ENCODE peak calls at places on chromosomes 5 and 9, in seven cellular contexts. Z is dorsolateral prefrontal cortex, F is GM12865, K is HepG2, P is AG04449, R is kidney epithelial cell, H is body of pancreas. D is an unnamed sample.

GRCh38 chr5:99033014-99033931 is 104.5 kb upstream of the CHD1 start:
- DNase-seq in Z (no peak), F (no peak), K (no peak), P (no peak), R (no peak), H (no peak), D (no peak)

GRCh38 chr5:53478411-53479044 is 1.9 kb upstream of the FST start:
- DNase-seq in Z (no peak), F (peak; percentile 29), K (peak; percentile 79), P (no peak), R (no peak), H (peak; percentile 30), D (no peak)

GRCh38 chr9:85602742-85603141 is 139.0 kb downstream of the AGTPBP1 start:
- DNase-seq in Z (no peak), F (no peak), K (no peak), P (no peak), R (no peak), H (no peak), D (no peak)

GRCh38 chr9:109766351-109766750 is 13.6 kb upstream of the PALM2AKAP2 start:
- DNase-seq in Z (no peak), F (no peak), K (no peak), P (peak; percentile 83), R (no peak), H (no peak), D (no peak)

GRCh38 chr5:175246242-175246891 is 197.6 kb downstream of the DRD1 start:
- DNase-seq in Z (no peak), F (no peak), K (no peak), P (peak; percentile 82), R (peak; percentile 92), H (peak; percentile 13), D (peak; percentile 77)

GRCh38 chr9:117681827-117682226 is 22.4 kb upstream of the TLR4 start:
- DNase-seq in Z (no peak), F (no peak), K (no peak), P (no peak), R (no peak), H (no peak), D (no peak)

GRCh38 chr9:83920469-83920941 is 727 bp downstream of the KIF27 start:
- DNase-seq in Z (no peak), F (no peak), K (peak; percentile 62), P (no peak), R (no peak), H (peak; percentile 77), D (peak; percentile 24)

GRCh38 chr9:94002316-94003140 is 47.4 kb upstream of the BARX1 start:
- DNase-seq in Z (no peak), F (peak; percentile 64), K (peak; percentile 61), P (no peak), R (no peak), H (peak; percentile 45), D (peak; percentile 12)

GRCh38 chr9:37976714-37977477 is 73.0 kb upstream of the SLC25A51 start:
- DNase-seq in Z (no peak), F (no peak), K (no peak), P (peak; percentile 85), R (no peak), H (peak; percentile 74), D (peak; percentile 78)

GRCh38 chr5:96673127-96673526 is 11.0 kb downstream of the CAST start:
- DNase-seq in Z (no peak), F (no peak), K (no peak), P (no peak), R (no peak), H (no peak), D (no peak)

GRCh38 chr9:114932502-114932901 is 2.1 kb upstream of the TNFSF8 start:
- DNase-seq in Z (no peak), F (no peak), K (no peak), P (no peak), R (no peak), H (no peak), D (no peak)

GRCh38 chr5:134139891-134140469 is 25.5 kb downstream of the TCF7 start:
- DNase-seq in Z (peak; percentile 34), F (no peak), K (no peak), P (no peak), R (no peak), H (peak; percentile 1), D (no peak)

GRCh38 chr5:78523314-78524193 is 125.0 kb downstream of the LHFPL2 start:
- DNase-seq in Z (no peak), F (no peak), K (no peak), P (no peak), R (no peak), H (no peak), D (no peak)

GRCh38 chr5:132086277-132086794 is 12.7 kb downstream of the CSF2 start:
- DNase-seq in Z (no peak), F (no peak), K (no peak), P (no peak), R (peak; percentile 89), H (peak; percentile 55), D (peak; percentile 70)

GRCh38 chr5:16866795-16867584 is 69.1 kb downstream of the MYO10 start:
- DNase-seq in Z (no peak), F (no peak), K (no peak), P (no peak), R (no peak), H (peak; percentile 74), D (no peak)

GRCh38 chr5:42274913-42275312 is 148.3 kb upstream of the GHR start:
- DNase-seq in Z (no peak), F (no peak), K (no peak), P (no peak), R (no peak), H (no peak), D (no peak)

GRCh38 chr5:87541668-87542067 is 128.9 kb upstream of the CCNH start:
- DNase-seq in Z (no peak), F (no peak), K (no peak), P (no peak), R (no peak), H (no peak), D (no peak)

GRCh38 chr5:147407094-147407681 is 102.7 kb downstream of the DPYSL3 start:
- DNase-seq in Z (no peak), F (peak; percentile 17), K (no peak), P (peak; percentile 70), R (peak; percentile 75), H (no peak), D (peak; percentile 49)

GRCh38 chr9:134396825-134397224 is 70.6 kb downstream of the RXRA start:
- DNase-seq in Z (no peak), F (peak; percentile 51), K (no peak), P (no peak), R (no peak), H (no peak), D (no peak)
- H3K4me3 ChIP-seq in Z (no peak overlapping the region), F (peak overlapping the region; percentile 48), K (no peak overlapping the region), P (no peak overlapping the region), R (no peak overlapping the region), H (no peak overlapping the region), D (no peak overlapping the region)

GRCh38 chr9:72985746-72986145 is 32.9 kb upstream of the ALDH1A1 start:
- DNase-seq in Z (no peak), F (no peak), K (no peak), P (no peak), R (no peak), H (no peak), D (no peak)

GRCh38 chr9:72984990-72985389 is 32.1 kb upstream of the ALDH1A1 start:
- DNase-seq in Z (no peak), F (no peak), K (no peak), P (no peak), R (no peak), H (no peak), D (no peak)

GRCh38 chr9:72983056-72983455 is 30.2 kb upstream of the ALDH1A1 start:
- DNase-seq in Z (no peak), F (no peak), K (peak; percentile 86), P (no peak), R (no peak), H (peak; percentile 82), D (no peak)

GRCh38 chr9:72983512-72984021 is 30.7 kb upstream of the ALDH1A1 start:
- DNase-seq in Z (no peak), F (no peak), K (peak; percentile 87), P (no peak), R (no peak), H (peak; percentile 26), D (no peak)

GRCh38 chr9:72984150-72984947 is 31.5 kb upstream of the ALDH1A1 start:
- DNase-seq in Z (no peak), F (no peak), K (no peak), P (no peak), R (no peak), H (no peak), D (no peak)
- TF ChIP-seq CTCF in Z (no peak), F (no peak), K (no peak), P (no peak), R (no peak), H (no peak), D (no peak)

DNA sequence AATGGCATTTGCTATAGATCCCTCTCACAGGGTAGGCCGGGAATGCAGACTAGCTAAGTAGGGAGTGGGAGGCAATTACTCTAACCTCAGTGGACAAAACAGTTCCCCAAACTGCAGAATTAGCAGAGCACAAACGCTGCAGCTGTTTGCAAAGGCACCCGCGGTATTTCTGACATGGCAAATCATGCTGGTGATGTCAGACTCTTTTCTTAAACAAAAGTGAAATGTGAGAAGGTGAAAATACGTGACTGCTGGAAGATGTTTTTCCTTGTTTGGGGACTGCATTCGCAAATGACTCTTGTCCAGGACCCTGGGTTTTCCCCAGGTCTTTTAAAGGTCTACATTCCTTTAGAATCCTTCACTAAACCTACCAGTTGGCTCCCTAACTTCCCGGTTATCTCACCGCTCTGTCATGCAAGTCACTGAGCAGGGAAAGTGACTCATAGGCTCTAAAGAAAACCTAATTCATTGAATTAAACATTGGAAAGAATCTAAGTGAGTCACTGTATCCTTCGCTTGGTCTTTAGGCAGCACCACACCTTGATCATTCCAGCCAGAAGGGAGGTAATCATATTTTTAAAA is 91.5 kb upstream of the DNAH5 start:
- DNase-seq in Z (no peak), F (no peak), K (peak; percentile 73), P (peak; percentile 99), R (peak; percentile 100), H (peak; percentile 76), D (peak; percentile 97)
- H3K4me3 ChIP-seq in Z (no peak overlapping the region), F (no peak overlapping the region), K (no peak overlapping the region), P (no peak overlapping the region), R (no peak overlapping the region), H (no peak overlapping the region), D (no peak overlapping the region)

GRCh38 chr5:169648725-169649124 is 11.7 kb downstream of the DOCK2 start:
- DNase-seq in Z (no peak), F (no peak), K (no peak), P (no peak), R (no peak), H (peak; percentile 11), D (peak; percentile 45)
- TF ChIP-seq CTCF in Z (no peak), F (no peak), K (no peak), P (no peak), R (no peak), H (no peak), D (peak; percentile 19)

GRCh38 chr5:30928966-30929365 is 264.5 kb upstream of the CDH6 start:
- DNase-seq in Z (no peak), F (no peak), K (no peak), P (no peak), R (no peak), H (no peak), D (no peak)

GRCh38 chr5:30930736-30931135 is 262.8 kb upstream of the CDH6 start:
- DNase-seq in Z (no peak), F (no peak), K (no peak), P (no peak), R (no peak), H (no peak), D (no peak)

DNA sequence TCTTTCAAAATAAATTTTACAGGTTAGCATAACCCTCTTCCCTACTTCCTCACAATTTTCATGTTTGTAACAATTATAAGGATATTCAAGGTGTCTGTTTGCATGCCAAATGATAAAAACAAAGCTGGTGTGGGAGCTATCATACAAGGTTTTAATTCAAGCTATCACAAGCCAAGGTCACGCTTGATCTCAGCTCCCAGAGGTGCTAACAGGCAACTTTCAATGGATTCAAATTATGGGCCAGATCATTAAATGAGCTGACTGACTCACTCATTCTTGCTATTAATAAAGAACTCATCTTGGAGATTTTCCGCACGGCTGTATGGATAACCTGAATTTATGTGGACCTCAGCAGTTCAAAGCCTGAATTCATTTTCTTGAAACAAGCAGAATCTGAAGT is 267.3 kb upstream of the CDH6 start:
- DNase-seq in Z (no peak), F (no peak), K (no peak), P (no peak), R (no peak), H (no peak), D (no peak)
- H3K4me3 ChIP-seq in Z (no peak overlapping the region), F (no peak overlapping the region), K (no peak overlapping the region), P (no peak overlapping the region), R (no peak overlapping the region), H (no peak overlapping the region), D (no peak overlapping the region)